ENCODE peak calls at places on chromosomes 4 and X, in four cellular contexts. O is omental fat pad, K is fibroblast of pulmonary artery, F is suprapubic skin. I is an unnamed sample.

GRCh38 chrX:153411255-153411987 is at the start of gene ZFP92:
- DNase-seq in O (no peak), K (no peak), F (no peak), I (peak)

GRCh38 chr4:137678796-137679195 is 146.5 kb upstream of the PCDH18 start:
- DNase-seq in O (no peak), K (peak), F (no peak), I (no peak)

GRCh38 chr4:150237110-150237852 is 159.0 kb downstream of the DCLK2 start:
- DNase-seq in O (no peak), K (peak), F (no peak), I (no peak)

GRCh38 chr4:30094866-30095265 is 625.3 kb upstream of the PCDH7 start:
- DNase-seq in O (no peak), K (peak), F (no peak), I (no peak)

GRCh38 chrX:119871245-119871598 is 311 bp downstream of the RNF113A start:
- DNase-seq in O (no peak), K (no peak), F (no peak), I (no peak)

GRCh38 chrX:151899622-151900021 is 13.1 kb upstream of the MAGEA4 start:
- DNase-seq in O (no peak), K (peak), F (no peak), I (no peak)

GRCh38 chr4:680931-681645 is 6.7 kb downstream of the MYL5 start:
- DNase-seq in O (no peak), K (peak), F (peak), I (peak)

GRCh38 chrX:20547649-20548051 is 280.9 kb upstream of the RPS6KA3 start:
- DNase-seq in O (no peak), K (peak), F (no peak), I (no peak)

GRCh38 chr4:167111622-167112021 is 122.7 kb downstream of the SPOCK3 start:
- DNase-seq in O (no peak), K (no peak), F (no peak), I (no peak)

GRCh38 chrX:118644378-118644777 is 83.0 kb upstream of the IL13RA1 start:
- DNase-seq in O (no peak), K (peak), F (no peak), I (peak)

GRCh38 chr4:128844931-128845330 is 35.4 kb downstream of the JADE1 start:
- DNase-seq in O (no peak), K (no peak), F (no peak), I (no peak)

GRCh38 chrX:100831219-100831946 is 11.2 kb downstream of the CSTF2 start:
- DNase-seq in O (no peak), K (no peak), F (no peak), I (no peak)

GRCh38 chr4:64330143-64330542 is 79.1 kb downstream of the TECRL start:
- DNase-seq in O (no peak), K (no peak), F (no peak), I (no peak)

GRCh38 chr4:81453024-81453423 is 18.7 kb downstream of the RASGEF1B start:
- DNase-seq in O (no peak), K (no peak), F (no peak), I (no peak)

DNA sequence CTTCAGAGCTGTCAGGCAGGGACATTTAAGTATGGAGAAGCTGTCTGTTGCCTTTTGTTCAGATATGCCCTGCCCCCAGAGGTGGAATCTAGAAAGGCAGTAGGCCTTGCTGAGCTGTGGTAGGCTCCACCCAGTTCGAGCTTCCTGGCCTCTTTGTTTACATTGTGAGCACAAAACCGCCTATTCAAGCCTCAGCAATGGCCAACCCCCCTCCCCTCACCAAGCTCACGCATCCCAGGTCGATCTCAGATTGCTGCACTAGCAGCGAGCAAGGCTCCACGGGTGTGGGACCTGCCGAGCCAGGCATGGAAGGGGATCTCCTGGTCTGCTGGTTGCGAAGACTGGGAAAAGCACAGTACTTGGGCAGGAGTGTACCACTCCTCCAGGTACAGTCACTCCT is 59.3 kb downstream of the ZNF674 start:
- DNase-seq in O (no peak), K (no peak), F (no peak), I (no peak)
- TF ChIP-seq CTCF in O (no peak), K (no peak), F (no peak), I (no peak)

GRCh38 chr4:54840992-54841768 is 183.4 kb downstream of the KIT start:
- DNase-seq in O (no peak), K (peak), F (no peak), I (no peak)
- TF ChIP-seq CTCF in O (no peak), K (no peak), F (peak), I (no peak)

GRCh38 chr4:108168672-108169562 is at the start of gene LEF1:
- DNase-seq in O (no peak), K (peak), F (no peak), I (peak)
- TF ChIP-seq CTCF in O (no peak), K (no peak), F (no peak), I (peak)

DNA sequence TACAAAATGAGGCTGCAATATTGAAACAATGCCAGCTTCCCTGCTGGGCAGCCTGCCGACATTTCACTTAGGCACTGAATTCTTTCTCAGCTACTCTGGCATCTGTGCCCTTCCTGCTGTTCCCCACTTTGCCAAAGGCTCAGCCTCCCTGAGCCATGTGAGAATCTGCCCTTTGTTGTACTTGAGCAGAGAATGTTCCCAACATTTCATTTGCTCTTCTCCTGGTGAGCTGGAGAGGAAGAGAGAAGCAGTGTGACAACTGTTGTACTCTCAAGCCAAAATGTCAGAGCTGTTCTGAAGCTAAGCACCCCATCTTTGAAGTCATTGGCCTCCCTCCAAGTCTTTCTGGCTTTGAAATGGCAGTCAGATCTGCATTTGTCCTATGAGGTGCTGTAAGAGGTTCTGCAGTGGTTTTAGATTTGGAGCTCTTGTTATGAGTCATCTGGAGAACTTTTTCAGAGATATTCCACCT is 32.5 kb downstream of the LANCL3 start:
- DNase-seq in O (no peak), K (no peak), F (no peak), I (no peak)
- TF ChIP-seq CTCF in O (no peak), K (no peak), F (no peak), I (no peak)

DNA sequence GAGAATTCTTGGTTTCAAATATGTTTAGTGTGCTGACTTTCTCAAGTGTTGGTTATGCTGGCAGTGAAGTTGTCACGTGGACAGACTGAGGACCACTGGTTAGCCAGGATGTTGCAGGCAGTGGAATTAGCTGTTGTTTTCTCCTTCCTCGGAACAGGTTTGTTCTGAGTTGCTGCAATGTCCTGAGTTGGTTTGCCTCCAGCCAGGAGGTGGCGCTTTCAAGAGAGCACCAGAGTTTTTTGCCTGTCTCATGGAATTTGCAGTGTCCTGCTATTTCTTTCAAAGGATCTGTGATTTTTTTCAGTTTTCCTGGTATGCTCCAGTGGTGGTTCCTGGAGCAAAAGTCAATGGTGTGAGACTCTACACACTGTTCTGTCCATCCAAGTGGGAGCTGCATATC is 158.1 kb upstream of the CXorf66 start:
- DNase-seq in O (no peak), K (peak), F (no peak), I (no peak)
- TF ChIP-seq CTCF in O (no peak), K (peak), F (no peak), I (no peak)

GRCh38 chr4:154254999-154255398 is 236.6 kb downstream of the DCHS2 start:
- DNase-seq in O (no peak), K (no peak), F (no peak), I (no peak)
- TF ChIP-seq CTCF in O (no peak), K (no peak), F (no peak), I (no peak)

GRCh38 chr4:153465922-153466636 is at the start of gene TMEM131L:
- DNase-seq in O (no peak), K (peak), F (no peak), I (peak)
- TF ChIP-seq CTCF in O (no peak), K (no peak), F (no peak), I (peak)

I was measured in GM13976.